ENCODE peak calls at places on chromosomes 7 and 10, in four cellular contexts. N is osteocyte, X is heart left ventricle, J is HCT116. Q is an unnamed sample.

GRCh38 chr10:85602306-85602705 is 764.3 kb downstream of the GRID1 start:
- DNase-seq in X (no peak), J (no peak), N (peak; percentile 82), Q (peak; percentile 68)

GRCh38 chr10:112986791-112987190 is 36.7 kb downstream of the TCF7L2 start:
- DNase-seq in J (no peak), X (no peak), N (no peak), Q (no peak)

GRCh38 chr10:2477154-2477553 is 590.2 kb upstream of the PFKP start:
- DNase-seq in J (no peak), X (no peak), N (no peak), Q (no peak)

GRCh38 chr7:105766421-105767191 is 109.8 kb downstream of the ATXN7L1 start:
- DNase-seq in X (no peak), N (no peak), J (no peak), Q (no peak)

GRCh38 chr7:136071106-136071505 is 93.9 kb upstream of the MTPN start:
- DNase-seq in N (no peak), X (no peak), J (no peak), Q (no peak)

GRCh38 chr10:88315746-88316145 is 267.4 kb downstream of the RNLS start:
- DNase-seq in N (no peak), X (no peak), J (no peak), Q (no peak)

GRCh38 chr10:132464256-132465192 is 67.5 kb downstream of the PWWP2B start:
- DNase-seq in X (peak; percentile 81), J (no peak), N (no peak), Q (peak; percentile 97)

GRCh38 chr7:112876877-112877276 is 86.7 kb upstream of the TMEM168 start:
- DNase-seq in X (no peak), N (no peak), J (no peak), Q (no peak)

GRCh38 chr10:102231357-102232318 is 5.5 kb downstream of the ELOVL3 start:
- DNase-seq in X (peak; percentile 24), J (peak; percentile 40), N (peak; percentile 86), Q (no peak)

GRCh38 chr10:117424789-117425649 is 49.8 kb upstream of the PDZD8 start:
- DNase-seq in J (no peak), X (no peak), N (no peak), Q (no peak)

GRCh38 chr7:71566991-71567390 is 435.0 kb downstream of the GALNT17 start:
- DNase-seq in N (no peak), J (no peak), X (no peak), Q (no peak)

GRCh38 chr10:122727426-122727825 is 27.8 kb upstream of the C10orf120 start:
- DNase-seq in J (no peak), X (no peak), N (peak; percentile 68), Q (peak; percentile 55)

GRCh38 chr7:156907656-156908055 is 14.7 kb upstream of the LMBR1 start:
- DNase-seq in N (no peak), J (no peak), X (no peak), Q (no peak)

GRCh38 chr7:108012499-108013430 is 9.8 kb upstream of the LAMB1 start:
- DNase-seq in X (no peak), N (no peak), J (no peak), Q (peak; percentile 91)

GRCh38 chr7:6655636-6656385 is 18.7 kb downstream of the ZNF316 start:
- DNase-seq in N (no peak), J (no peak), X (no peak), Q (no peak)

GRCh38 chr7:47813614-47814260 is 134.5 kb downstream of the PKD1L1 start:
- DNase-seq in J (no peak), N (no peak), X (no peak), Q (no peak)

GRCh38 chr7:101792051-101792651 is 25.3 kb upstream of the CUX1 start:
- DNase-seq in N (no peak), J (no peak), X (peak; percentile 33), Q (no peak)

GRCh38 chr10:86708068-86708782 is 39.9 kb downstream of the LDB3 start:
- DNase-seq in X (no peak), N (no peak), J (no peak), Q (no peak)
- TF ChIP-seq CTCF in X (no peak), N (no peak), J (no peak), Q (no peak)

GRCh38 chr10:32893431-32893830 is 64.6 kb downstream of the ITGB1 start:
- DNase-seq in X (no peak), J (no peak), N (no peak), Q (no peak)
- TF ChIP-seq CTCF in X (no peak), J (peak; percentile 34), N (no peak), Q (no peak)

GRCh38 chr10:60495357-60495756 is 105.7 kb upstream of the ANK3 start:
- DNase-seq in N (no peak), X (no peak), J (no peak), Q (no peak)
- TF ChIP-seq CTCF in N (peak; percentile 27), X (no peak), J (no peak), Q (no peak)

GRCh38 chr10:124060148-124060720 is 33.2 kb downstream of the CHST15 start:
- DNase-seq in N (no peak), J (no peak), X (no peak), Q (no peak)
- TF ChIP-seq CTCF in N (no peak), J (no peak), X (no peak), Q (no peak)

DNA sequence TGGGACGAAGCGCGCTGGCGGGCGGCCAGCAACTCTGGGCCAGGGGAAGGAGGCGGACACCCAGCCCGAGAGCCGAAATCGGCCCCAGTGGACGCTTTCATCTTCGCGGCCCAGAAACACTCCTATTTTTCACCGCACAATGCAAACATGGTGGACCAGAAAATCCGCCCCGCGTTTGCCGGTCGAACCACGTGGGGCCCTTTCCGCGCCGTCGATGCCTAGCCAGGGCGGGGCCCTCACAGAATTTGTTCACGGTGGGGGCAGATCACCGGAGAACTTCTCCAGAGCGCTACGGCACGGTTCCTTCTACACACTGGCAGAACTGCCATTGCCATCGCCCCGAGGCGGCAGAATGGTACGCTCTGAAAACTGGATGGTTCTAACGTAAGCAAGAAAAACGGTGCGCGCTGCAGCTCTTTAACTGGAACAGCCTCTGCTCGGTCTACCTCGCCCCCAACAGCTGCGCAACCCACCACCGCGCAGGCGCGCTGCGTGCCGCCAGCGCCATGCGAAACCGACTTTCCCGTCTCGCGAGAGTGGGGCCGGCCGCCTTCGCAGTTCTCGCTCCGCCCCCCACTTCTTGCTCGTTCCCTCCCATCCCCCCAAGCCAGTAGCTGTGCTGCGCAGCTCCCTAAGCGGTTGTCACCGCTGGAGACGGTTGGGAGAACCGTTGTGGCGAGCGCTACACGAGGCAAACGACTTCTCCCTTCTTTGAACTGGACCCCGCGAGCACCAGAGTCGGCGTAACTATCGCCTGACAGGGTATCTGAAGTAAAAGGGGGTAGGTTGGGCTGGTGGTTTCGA is at the start of gene HNRNPH3:
- DNase-seq in X (peak; percentile 99), J (peak; percentile 92), N (peak; percentile 100), Q (peak; percentile 98)
- TF ChIP-seq CTCF in X (no peak), J (no peak), N (no peak), Q (no peak)

Q was measured in esophagus muscularis mucosa.